ENCODE peak calls at places on chromosome X, in nine cellular contexts. D is nephron progenitor cell; A is EL; L is cardiac muscle cell; O is mucosa of descending colon; E is neuronal stem cell; S is body of pancreas; K is activated T-helper 2 cell treated with anti-CD3 and anti-CD28 coated beads, Interferon-gamma antibody, Interleukin-2, Interleukin-4, amounts not matched to agents 10 μg/mL and 5 μg/mL and 100 μg/mL, durations not matched to agents 14 hours and 24 hours and 36 hours; M is NCI-H2029. Q is an unnamed sample.

GRCh38 chrX:989959-990510 is 222.4 kb downstream of the CRLF2 start:
- DNase-seq in D (peak), A (peak), L (peak), O (peak), E (no peak), S (peak), K (peak), M (peak), Q (peak)

GRCh38 chrX:38632516-38632915 is 71.2 kb downstream of the TSPAN7 start:
- DNase-seq in D (no peak), A (no peak), L (no peak), O (no peak), E (no peak), S (no peak), K (no peak), M (no peak), Q (no peak)

GRCh38 chrX:24553016-24553415 is 87.9 kb downstream of the PDK3 start:
- DNase-seq in D (no peak), A (no peak), L (peak), O (no peak), E (no peak), S (no peak), K (no peak), M (no peak), Q (no peak)

GRCh38 chrX:118420462-118420861 is 74.6 kb downstream of the WDR44 start:
- DNase-seq in D (no peak), A (peak), L (peak), O (no peak), E (no peak), S (no peak), K (no peak), M (peak), Q (no peak)

GRCh38 chrX:143304518-143304917 is 212.8 kb downstream of the SPANXN3 start:
- DNase-seq in D (no peak), A (no peak), L (no peak), O (no peak), E (no peak), S (peak), K (no peak), M (no peak), Q (no peak)

GRCh38 chrX:120380699-120381098 is 18.8 kb downstream of the ATP1B4 start:
- DNase-seq in D (no peak), A (peak), L (no peak), O (no peak), E (no peak), S (no peak), K (peak), M (no peak), Q (no peak)

GRCh38 chrX:148540114-148540513 is 39.7 kb downstream of the AFF2 start:
- DNase-seq in D (no peak), A (no peak), L (no peak), O (no peak), E (no peak), S (no peak), K (no peak), M (no peak), Q (no peak)

GRCh38 chrX:17882680-17883079 is 21.6 kb upstream of the RAI2 start:
- DNase-seq in D (no peak), A (no peak), L (no peak), O (no peak), E (no peak), S (no peak), K (no peak), M (no peak), Q (no peak)

GRCh38 chrX:9324676-9325075 is 140.2 kb upstream of the TBL1X start:
- DNase-seq in D (no peak), A (no peak), L (no peak), O (no peak), E (no peak), S (no peak), K (no peak), M (no peak), Q (no peak)

GRCh38 chrX:140949231-140949630 is 53.2 kb upstream of the SPANXB1 start:
- DNase-seq in D (no peak), A (no peak), L (no peak), O (no peak), E (no peak), S (no peak), K (no peak), M (no peak), Q (no peak)

GRCh38 chrX:52865328-52865980 is 2.4 kb downstream of the XAGE3 start:
- DNase-seq in D (no peak), A (no peak), L (no peak), O (no peak), E (no peak), S (no peak), K (no peak), M (no peak), Q (no peak)

GRCh38 chrX:11363069-11363594 is 69.9 kb downstream of the AMELX start:
- DNase-seq in D (no peak), A (no peak), L (no peak), O (no peak), E (no peak), S (no peak), K (no peak), M (no peak), Q (no peak)